ENCODE peak calls at places on chromosomes 7 and 10, in seven cellular contexts. Z is H9, L is colonic mucosa, P is PC-3, F is IMR-90, H is neural progenitor cell, D is Karpas-422. G is an unnamed sample.

GRCh38 chr10:69953851-69954250 is 98.8 kb upstream of the MACROH2A2 start:
- DNase-seq in L (no peak), F (no peak), D (no peak), Z (no peak), H (no peak), P (no peak), G (no peak)

GRCh38 chr10:4656576-4657194 is 169.3 kb upstream of the AKR1E2 start:
- DNase-seq in P (peak), F (peak), L (peak), H (peak), Z (peak), D (peak), G (peak)

GRCh38 chr10:121356187-121356586 is 242.1 kb downstream of the FGFR2 start:
- DNase-seq in D (no peak), L (no peak), P (no peak), H (no peak), F (no peak), Z (no peak), G (no peak)

GRCh38 chr10:98694014-98694413 is 247.3 kb upstream of the HPS1 start:
- DNase-seq in P (no peak), L (no peak), F (no peak), D (no peak), H (no peak), Z (no peak), G (no peak)

GRCh38 chr10:47370015-47370767 is 13.9 kb downstream of the ZNF488 start:
- DNase-seq in P (no peak), F (no peak), H (no peak), L (no peak), Z (peak), D (no peak), G (no peak)

GRCh38 chr7:135508853-135509588 is 881 bp downstream of the CNOT4 start:
- DNase-seq in P (peak), L (peak), Z (peak), H (peak), F (peak), D (peak), G (peak)

GRCh38 chr10:48454302-48455054 is 148.0 kb downstream of the MAPK8 start:
- DNase-seq in F (no peak), Z (no peak), D (no peak), L (peak), P (no peak), H (no peak), G (no peak)

GRCh38 chr10:120783901-120784300 is 67.3 kb upstream of the WDR11 start:
- DNase-seq in L (no peak), P (no peak), D (no peak), H (no peak), Z (no peak), F (no peak), G (no peak)

GRCh38 chr7:158469396-158470051 is 118.1 kb downstream of the PTPRN2 start:
- DNase-seq in H (no peak), P (no peak), D (no peak), L (no peak), F (no peak), Z (no peak), G (no peak)

GRCh38 chr7:130324270-130324669 is 20.3 kb upstream of the CPA5 start:
- DNase-seq in F (no peak), D (no peak), Z (no peak), H (no peak), P (no peak), L (no peak), G (peak)

DNA sequence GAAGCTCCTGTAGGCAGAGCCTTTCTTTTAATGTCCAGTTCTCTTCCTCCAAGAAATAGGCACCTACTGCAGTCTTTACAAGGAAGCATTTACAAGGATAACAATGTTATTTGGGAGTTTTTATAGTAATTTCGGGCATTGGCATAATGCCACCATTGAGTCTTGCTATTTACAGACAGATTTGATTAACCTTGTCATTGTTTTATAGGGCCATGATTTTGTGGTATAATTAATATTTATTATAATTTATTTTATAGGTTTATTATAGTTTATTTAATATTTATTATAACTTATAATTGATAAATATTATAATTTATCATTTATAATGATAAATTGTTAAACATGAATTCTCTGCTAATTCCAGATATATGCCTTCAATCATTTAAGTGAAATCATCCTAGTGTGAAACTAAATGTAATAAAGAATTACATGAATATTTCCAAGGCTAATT is 573 bp upstream of the POT1 start:
- DNase-seq in F (no peak), H (no peak), D (no peak), L (no peak), Z (no peak), P (no peak), G (no peak)
- H3K9ac ChIP-seq in F (no peak), H (no peak), D (peak), L (peak), Z (no peak), P (no peak), G (peak)

DNA sequence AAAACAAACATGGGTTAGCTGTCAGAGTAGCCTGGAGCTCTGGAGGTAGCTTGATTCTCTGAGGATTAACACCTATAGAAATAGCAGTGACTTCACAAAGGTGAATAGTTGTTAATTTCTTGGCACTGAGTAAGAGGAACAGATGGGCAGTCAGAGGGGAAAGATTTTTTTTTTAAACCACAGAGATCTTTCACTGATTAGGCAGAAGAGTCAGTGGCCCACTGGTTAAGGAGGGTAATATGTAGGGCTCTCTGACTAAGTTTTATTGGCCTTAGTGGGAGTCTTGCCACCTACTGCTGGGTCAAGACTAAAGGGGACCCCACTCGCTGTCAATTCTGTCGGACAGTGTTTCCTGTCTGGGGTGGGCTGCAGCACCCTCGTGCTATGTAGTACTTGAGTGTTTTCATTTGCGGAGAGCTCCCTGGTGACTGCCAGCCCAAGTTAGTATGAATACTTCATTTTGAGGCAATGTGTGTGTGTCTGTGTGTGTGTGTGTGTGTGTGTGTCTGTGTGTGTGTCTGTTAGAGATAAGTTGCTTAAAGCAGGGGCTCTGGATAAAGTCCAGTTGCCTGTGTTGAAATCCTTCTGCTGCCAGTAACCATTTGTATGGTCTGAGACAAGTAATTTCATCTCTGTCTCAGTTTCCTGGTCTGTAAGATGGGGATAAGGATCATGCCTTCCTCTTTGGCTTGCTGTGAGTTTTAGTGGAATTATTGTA is 145.2 kb downstream of the ARID5B start:
- DNase-seq in Z (no peak), L (no peak), F (peak), D (no peak), H (no peak), P (peak), G (peak)
- H3K9ac ChIP-seq in Z (no peak), L (peak), F (peak), D (no peak), H (no peak), P (peak), G (peak)

GRCh38 chr7:116433246-116433645 is 66.3 kb upstream of the CAV2 start:
- DNase-seq in F (no peak), Z (no peak), P (no peak), H (no peak), D (no peak), L (no peak), G (peak)

GRCh38 chr7:116429986-116430619 is 69.4 kb upstream of the CAV2 start:
- DNase-seq in L (no peak), H (no peak), Z (no peak), F (no peak), P (no peak), D (no peak), G (no peak)

GRCh38 chr7:116434820-116435341 is 64.7 kb upstream of the CAV2 start:
- DNase-seq in D (no peak), L (no peak), F (peak), P (peak), H (no peak), Z (no peak), G (peak)

GRCh38 chr7:116431783-116432182 is 67.8 kb upstream of the CAV2 start:
- DNase-seq in D (no peak), L (no peak), F (peak), H (no peak), P (no peak), Z (no peak), G (no peak)

GRCh38 chr7:116432517-116432916 is 67.0 kb upstream of the CAV2 start:
- DNase-seq in Z (no peak), D (no peak), L (no peak), P (no peak), H (no peak), F (no peak), G (no peak)
- H3K9ac ChIP-seq in Z (no peak), D (no peak), L (no peak), P (no peak), H (no peak), F (no peak), G (no peak)

GRCh38 chr7:73831656-73832579 is 1.1 kb downstream of the CLDN4 start:
- DNase-seq in P (peak), Z (peak), F (no peak), H (peak), D (no peak), L (peak), G (no peak)
- H3K9ac ChIP-seq in P (peak), Z (peak), F (no peak), H (no peak), D (no peak), L (peak), G (no peak)

DNA sequence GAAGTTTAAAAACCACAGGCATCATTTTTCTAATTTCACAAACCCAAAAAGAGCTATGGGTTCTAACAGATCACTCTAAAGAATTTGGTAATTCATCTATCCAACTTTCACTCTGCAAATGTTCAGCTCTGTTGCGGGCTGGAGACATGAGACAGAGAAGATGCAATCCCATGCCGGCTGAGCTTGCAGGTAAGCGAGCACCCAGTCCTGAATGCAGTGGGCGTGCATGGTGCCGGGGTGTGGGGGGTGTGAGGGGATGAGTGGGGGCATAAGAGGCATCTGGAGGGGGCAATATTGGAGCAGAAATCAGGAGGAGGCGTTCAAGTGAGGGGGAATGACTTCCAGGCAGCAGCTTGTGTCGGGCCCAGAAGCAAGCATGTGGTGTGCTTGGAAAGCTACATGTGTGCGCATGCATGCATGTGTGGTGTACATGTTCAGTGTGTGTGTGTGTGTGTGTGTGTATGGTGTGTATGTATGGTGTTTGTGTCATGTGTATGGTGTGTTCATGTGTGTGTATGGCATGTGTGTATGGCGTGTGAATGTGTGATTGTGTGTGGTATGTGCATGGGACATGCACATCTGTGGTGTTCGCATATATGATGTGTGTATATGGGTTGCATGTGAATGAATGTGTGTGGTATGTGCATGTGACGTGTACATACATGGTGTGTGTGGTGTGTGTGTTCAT is 172.9 kb downstream of the PRKCQ start:
- DNase-seq in P (no peak), D (no peak), F (no peak), Z (peak), L (no peak), H (no peak), G (no peak)
- H3K9ac ChIP-seq in P (no peak), D (no peak), F (no peak), Z (no peak), L (no peak), H (no peak), G (no peak)

GRCh38 chr10:63760708-63761047 is 239.5 kb downstream of the REEP3 start:
- DNase-seq in D (no peak), P (no peak), H (no peak), L (no peak), Z (no peak), F (no peak), G (no peak)
- H3K9ac ChIP-seq in D (no peak), P (no peak), H (no peak), L (no peak), Z (no peak), F (no peak), G (no peak)

G was measured in fibroblast of lung.